ENCODE peak calls at places on chromosomes 16 and 17, in five cellular contexts. Q is left ventricle myocardium inferior, E is A549, I is HL-60, N is BJ. J is an unnamed sample.

GRCh38 chr17:5122586-5123342 is 6.9 kb downstream of the USP6 start:
- DNase-seq in Q (no peak), E (no peak), I (no peak), N (no peak), J (no peak)

GRCh38 chr16:49510676-49511305 is 137.2 kb downstream of the C16orf78 start:
- DNase-seq in Q (no peak), E (no peak), I (no peak), N (no peak), J (no peak)

GRCh38 chr16:30903002-30903401 is 6.6 kb downstream of the CTF1 start:
- DNase-seq in Q (no peak), E (no peak), I (peak), N (no peak), J (no peak)

GRCh38 chr16:86563489-86564345 is 2.9 kb upstream of the FOXC2 start:
- DNase-seq in Q (peak), E (peak), I (peak), N (no peak), J (no peak)

GRCh38 chr16:75385507-75386152 is 47.7 kb downstream of the CFDP1 start:
- DNase-seq in Q (no peak), E (peak), I (peak), N (no peak), J (peak)

GRCh38 chr16:82063456-82064082 is 28.5 kb downstream of the HSD17B2 start:
- DNase-seq in Q (no peak), E (no peak), I (no peak), N (no peak), J (no peak)

GRCh38 chr16:50733468-50733867 is 8.4 kb upstream of the CYLD start:
- DNase-seq in Q (no peak), E (no peak), I (no peak), N (no peak), J (no peak)

GRCh38 chr17:74601944-74602572 is 10.0 kb upstream of the CD300LD start:
- DNase-seq in Q (no peak), E (peak), I (peak), N (no peak), J (no peak)

GRCh38 chr17:10360578-10360977 is 12.2 kb downstream of the MYH13 start:
- DNase-seq in Q (no peak), E (no peak), I (no peak), N (no peak), J (no peak)

GRCh38 chr17:64022631-64023063 is 2.2 kb upstream of the ICAM2 start:
- DNase-seq in Q (no peak), E (no peak), I (no peak), N (no peak), J (no peak)

GRCh38 chr16:51243836-51244483 is 92.9 kb upstream of the SALL1 start:
- DNase-seq in Q (no peak), E (peak), I (no peak), N (no peak), J (no peak)

GRCh38 chr16:75252946-75253911 is 1.8 kb upstream of the BCAR1 start:
- DNase-seq in Q (no peak), E (no peak), I (no peak), N (no peak), J (no peak)

GRCh38 chr17:78951967-78952551 is 26.9 kb upstream of the TIMP2 start:
- DNase-seq in Q (no peak), E (no peak), I (no peak), N (no peak), J (no peak)

GRCh38 chr17:7824021-7824924 is 9.7 kb upstream of the KDM6B start:
- DNase-seq in Q (no peak), E (no peak), I (no peak), N (no peak), J (no peak)

GRCh38 chr17:17693253-17693954 is 12.1 kb downstream of the RAI1 start:
- DNase-seq in Q (peak), E (no peak), I (peak), N (no peak), J (no peak)

GRCh38 chr17:66448008-66448644 is 145.7 kb downstream of the PRKCA start:
- DNase-seq in Q (no peak), E (no peak), I (no peak), N (no peak), J (no peak)

GRCh38 chr17:66450008-66450856 is 147.8 kb downstream of the PRKCA start:
- DNase-seq in Q (no peak), E (no peak), I (no peak), N (no peak), J (no peak)

GRCh38 chr17:66450857-66451158 is 148.4 kb downstream of the PRKCA start:
- DNase-seq in Q (no peak), E (no peak), I (no peak), N (no peak), J (no peak)

GRCh38 chr17:66449418-66449977 is 147.1 kb downstream of the PRKCA start:
- DNase-seq in Q (no peak), E (no peak), I (no peak), N (no peak), J (no peak)

DNA sequence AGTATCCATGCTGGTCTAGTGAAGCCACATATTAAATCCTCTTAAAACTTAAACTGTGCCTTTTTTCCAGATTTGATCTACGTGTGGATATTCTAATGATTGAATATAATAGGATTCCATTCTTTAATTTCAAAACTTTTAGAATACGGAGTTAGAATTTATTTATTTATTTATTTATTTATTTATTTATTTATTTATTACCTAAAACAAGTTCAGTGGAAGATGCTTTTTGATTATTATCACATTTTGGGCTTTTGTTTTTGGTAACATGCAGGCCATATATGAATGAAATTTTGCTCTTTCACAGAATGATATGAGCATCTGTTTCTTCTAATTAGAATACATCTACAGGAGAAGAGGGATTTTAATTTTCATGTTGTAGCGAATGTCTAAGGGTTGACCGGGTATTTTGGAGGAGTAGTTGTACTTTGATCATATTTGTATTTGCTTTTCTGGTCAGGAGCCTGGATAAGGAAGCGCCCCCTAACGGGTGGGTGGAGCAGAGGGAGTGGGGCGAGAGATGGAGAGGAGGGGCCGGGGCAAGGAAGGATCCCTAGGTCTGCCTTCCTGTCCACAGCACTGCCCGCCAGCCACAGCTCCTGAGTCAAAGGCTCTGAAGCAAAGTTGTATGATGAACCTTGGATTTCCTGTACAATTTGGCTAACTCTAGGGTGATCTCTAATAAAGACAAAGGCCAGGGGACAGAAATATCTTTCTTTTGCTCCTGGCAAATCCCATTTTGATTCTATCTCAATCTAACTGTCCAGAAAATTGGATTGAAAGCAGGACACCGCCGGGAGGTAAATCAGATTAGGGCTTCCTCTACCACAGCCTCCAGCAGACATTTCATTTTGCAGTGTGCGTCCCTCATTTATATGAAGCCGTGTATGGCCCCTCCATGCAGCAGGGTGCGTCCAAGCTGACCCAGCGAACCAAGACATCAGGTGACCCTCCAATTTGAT is 149.1 kb downstream of the PRKCA start:
- DNase-seq in Q (no peak), E (peak), I (no peak), N (no peak), J (no peak)
- TF ChIP-seq CTCF in Q (no peak), E (peak), I (no peak), N (no peak), J (peak)

DNA sequence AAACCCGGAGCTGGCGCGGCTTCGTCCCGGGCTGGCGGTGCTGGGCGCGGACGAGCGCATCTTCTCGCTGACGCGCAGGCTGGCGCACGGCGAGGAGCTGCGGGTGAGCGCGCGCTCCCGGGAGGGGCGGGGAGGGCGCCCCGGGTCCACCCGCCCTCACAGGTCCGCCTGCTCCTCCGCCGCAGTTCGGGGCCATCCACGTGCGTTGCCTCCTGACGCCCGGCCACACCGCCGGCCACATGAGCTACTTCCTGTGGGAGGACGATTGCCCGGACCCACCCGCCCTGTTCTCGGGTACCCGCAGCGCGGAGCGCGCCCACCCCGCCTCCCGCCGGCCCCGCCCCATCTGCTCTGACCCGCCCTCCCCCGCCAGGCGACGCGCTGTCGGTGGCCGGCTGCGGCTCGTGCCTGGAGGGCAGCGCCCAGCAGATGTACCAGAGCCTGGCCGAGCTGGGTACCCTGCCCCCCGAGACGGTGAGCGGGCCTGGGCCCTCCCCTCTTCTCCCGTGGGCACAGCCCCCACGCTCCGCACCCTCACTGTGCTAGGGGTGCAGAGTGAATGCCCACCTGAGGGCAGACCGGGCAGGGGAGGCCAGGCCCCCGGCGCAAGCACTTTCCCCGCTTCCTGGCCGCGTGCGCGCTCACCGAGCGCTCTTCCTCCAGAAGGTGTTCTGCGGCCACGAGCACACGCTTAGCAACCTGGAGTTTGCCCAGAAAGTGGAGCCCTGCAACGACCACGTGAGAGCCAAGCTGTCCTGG is 1.4 kb downstream of the HAGHL start:
- DNase-seq in Q (peak), E (peak), I (peak), N (no peak), J (no peak)
- H3K4me3 ChIP-seq in Q (peak), E (peak), I (peak), N (peak), J (peak)

DNA sequence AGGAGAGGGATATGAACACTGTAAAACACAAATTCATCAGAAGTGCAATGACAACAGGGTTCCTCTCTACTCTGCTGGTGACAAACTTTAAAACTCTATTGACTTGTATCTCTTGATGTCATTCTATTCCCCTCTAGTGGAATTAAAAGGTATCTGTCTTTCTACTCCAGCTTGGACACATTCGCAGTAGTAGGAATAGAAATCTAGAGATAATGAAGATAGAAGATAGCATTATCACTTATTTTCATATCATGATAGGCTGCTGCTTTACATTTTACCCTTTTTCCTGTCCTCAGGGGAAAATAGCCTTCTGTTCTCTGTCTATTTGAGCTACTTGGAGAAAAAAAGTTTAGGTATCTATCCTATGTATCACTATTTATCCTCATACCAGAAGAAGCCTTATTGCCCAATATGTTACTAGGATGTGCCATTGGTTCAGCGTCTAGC is 209.6 kb upstream of the CACNG5 start:
- DNase-seq in Q (no peak), E (peak), I (no peak), N (no peak), J (no peak)
- TF ChIP-seq CTCF in Q (peak), E (peak), I (no peak), N (peak), J (peak)

GRCh38 chr17:44094701-44095387 is 24.3 kb downstream of the G6PC3 start:
- DNase-seq in Q (no peak), E (no peak), I (no peak), N (no peak), J (no peak)
- H3K4me3 ChIP-seq in Q (peak), E (peak), I (no peak), N (no peak), J (no peak)

DNA sequence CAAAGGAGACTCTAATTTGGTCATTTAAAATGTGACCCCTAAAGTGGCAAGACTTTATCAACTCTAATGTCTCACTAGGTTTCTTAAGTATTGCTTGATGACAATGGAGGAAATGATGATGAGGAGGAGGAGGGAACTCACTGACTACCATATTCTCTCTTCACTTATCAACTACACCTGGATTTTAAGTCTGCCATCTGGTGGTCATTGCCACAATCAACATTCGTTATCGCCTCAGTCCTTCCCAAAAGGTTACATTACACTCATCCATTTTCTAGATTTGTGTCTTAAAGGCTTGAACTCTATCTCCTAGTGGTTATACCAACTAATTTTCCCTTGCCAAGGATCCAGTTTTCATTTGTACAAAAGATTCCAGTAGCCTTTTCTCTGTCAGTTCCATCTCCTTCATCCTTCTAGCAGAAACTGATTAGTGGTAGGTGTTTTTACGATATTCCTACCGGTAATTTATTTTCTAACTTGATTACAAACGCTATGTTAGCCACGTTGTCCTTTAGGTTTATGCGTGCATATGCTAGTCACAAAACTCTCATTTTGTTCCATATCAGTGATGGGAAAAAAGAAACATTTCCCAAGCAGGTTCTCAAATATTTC is 114.6 kb upstream of the NOG start:
- DNase-seq in Q (no peak), E (peak), I (peak), N (no peak), J (no peak)
- TF ChIP-seq CTCF in Q (peak), E (peak), I (peak), N (peak), J (peak)

GRCh38 chr16:16940351-16940750 is 530.4 kb downstream of the XYLT1 start:
- DNase-seq in Q (no peak), E (no peak), I (no peak), N (no peak), J (no peak)
- H3K4me3 ChIP-seq in Q (no peak), E (no peak), I (no peak), N (no peak), J (no peak)